ENCODE peak calls at places on chromosomes 12 and 14, in five cellular contexts. I, Y, M, Q and E are unnamed samples.

GRCh38 chr14:51028851-51029754 is 65.8 kb downstream of the TRIM9 start:
- DNase-seq in I (no peak), Y (no peak), M (no peak), Q (no peak), E (no peak)

GRCh38 chr12:59431266-59431665 is 164.6 kb upstream of the SLC16A7 start:
- DNase-seq in I (no peak), Y (peak; percentile 35), M (no peak), Q (no peak), E (no peak)

GRCh38 chr14:58078471-58078870 is 73.5 kb downstream of the ARMH4 start:
- DNase-seq in I (no peak), Y (no peak), M (no peak), Q (no peak), E (no peak)

GRCh38 chr14:71103662-71104484 is 196.6 kb downstream of the PCNX1 start:
- DNase-seq in I (peak; percentile 33), Y (peak; percentile 78), M (peak; percentile 18), Q (peak; percentile 72), E (peak; percentile 50)

GRCh38 chr12:132248439-132249157 is 80.8 kb downstream of the GALNT9 start:
- DNase-seq in I (no peak), Y (peak; percentile 10), M (no peak), Q (no peak), E (no peak)

GRCh38 chr14:66117600-66117999 is 368.6 kb upstream of the CCDC196 start:
- DNase-seq in I (no peak), Y (peak; percentile 84), M (no peak), Q (no peak), E (no peak)

GRCh38 chr12:59803735-59804134 is 207.9 kb downstream of the SLC16A7 start:
- DNase-seq in I (no peak), Y (peak; percentile 13), M (no peak), Q (no peak), E (no peak)

GRCh38 chr14:68630611-68631013 is 162.3 kb downstream of the ZFP36L1 start:
- DNase-seq in I (no peak), Y (no peak), M (no peak), Q (no peak), E (no peak)

GRCh38 chr12:111405856-111406473 is at the start of gene SH2B3:
- DNase-seq in I (no peak), Y (peak; percentile 75), M (no peak), Q (no peak), E (peak; percentile 86)

GRCh38 chr14:104252256-104253215 is 114.1 kb downstream of the KIF26A start:
- DNase-seq in I (no peak), Y (no peak), M (no peak), Q (no peak), E (no peak)

GRCh38 chr12:106045251-106045674 is 93.5 kb downstream of the NUAK1 start:
- DNase-seq in I (no peak), Y (no peak), M (no peak), Q (no peak), E (no peak)

GRCh38 chr12:42140901-42141300 is 3.8 kb downstream of the GXYLT1 start:
- DNase-seq in I (no peak), Y (peak; percentile 62), M (no peak), Q (peak; percentile 37), E (no peak)

GRCh38 chr12:94099191-94099983 is 49.0 kb upstream of the PLXNC1 start:
- DNase-seq in I (no peak), Y (peak; percentile 92), M (peak; percentile 33), Q (no peak), E (no peak)

GRCh38 chr14:76904100-76904739 is 78.0 kb downstream of the LRRC74A start:
- DNase-seq in I (no peak), Y (peak; percentile 66), M (no peak), Q (no peak), E (no peak)

GRCh38 chr14:33809456-33809855 is 141.4 kb downstream of the EGLN3 start:
- DNase-seq in I (no peak), Y (no peak), M (no peak), Q (no peak), E (no peak)

GRCh38 chr12:118983147-118983824 is 1.9 kb downstream of the SRRM4 start:
- DNase-seq in I (no peak), Y (no peak), M (no peak), Q (no peak), E (no peak)

GRCh38 chr14:91163316-91163715 is 49.4 kb downstream of the DGLUCY start:
- DNase-seq in I (no peak), Y (no peak), M (no peak), Q (no peak), E (no peak)

GRCh38 chr12:52036587-52037171 is 14.6 kb upstream of the NR4A1 start:
- DNase-seq in I (peak; percentile 89), Y (peak; percentile 81), M (no peak), Q (peak; percentile 92), E (peak; percentile 89)

GRCh38 chr12:33253123-33253522 is 186.5 kb downstream of the SYT10 start:
- DNase-seq in I (no peak), Y (peak; percentile 62), M (no peak), Q (no peak), E (no peak)

GRCh38 chr14:80390911-80391310 is 179.6 kb upstream of the DIO2 start:
- DNase-seq in I (no peak), Y (peak; percentile 97), M (no peak), Q (no peak), E (no peak)

GRCh38 chr12:19850341-19851065 is 411.2 kb downstream of the AEBP2 start:
- DNase-seq in I (no peak), Y (no peak), M (no peak), Q (no peak), E (no peak)

GRCh38 chr12:25436206-25436912 is 116.7 kb downstream of the LMNTD1 start:
- DNase-seq in I (peak; percentile 81), Y (peak; percentile 84), M (peak; percentile 82), Q (peak; percentile 68), E (peak; percentile 52)

GRCh38 chr12:4030938-4031702 is 157.9 kb upstream of the PARP11 start:
- DNase-seq in I (peak; percentile 74), Y (peak; percentile 92), M (peak; percentile 35), Q (peak; percentile 89), E (peak; percentile 70)

GRCh38 chr12:124923906-124924734 is 9.7 kb upstream of the UBC start:
- DNase-seq in I (no peak), Y (peak; percentile 83), M (no peak), Q (no peak), E (no peak)

GRCh38 chr14:62432955-62433354 is 612.3 kb downstream of the KCNH5 start:
- DNase-seq in I (no peak), Y (no peak), M (no peak), Q (no peak), E (no peak)
- H3K9me3 ChIP-seq in I (no peaks in the 10 kb centered on the region), Y (peaks cover 24% of the 10 kb centered on the region), M (peaks cover 3% of the 10 kb centered on the region), Q (no peaks in the 10 kb centered on the region), E (no peaks in the 10 kb centered on the region)

GRCh38 chr12:115755752-115756140 is 521.7 kb downstream of the MED13L start:
- DNase-seq in I (no peak), Y (peak; percentile 9), M (no peak), Q (no peak), E (no peak)

GRCh38 chr12:115756804-115757203 is 520.7 kb downstream of the MED13L start:
- DNase-seq in I (no peak), Y (no peak), M (no peak), Q (no peak), E (no peak)

GRCh38 chr12:115756271-115756670 is 521.2 kb downstream of the MED13L start:
- DNase-seq in I (no peak), Y (peak; percentile 15), M (no peak), Q (no peak), E (no peak)

GRCh38 chr12:115752913-115753726 is 524.4 kb downstream of the MED13L start:
- DNase-seq in I (peak; percentile 21), Y (peak; percentile 89), M (peak; percentile 27), Q (peak; percentile 77), E (no peak)

DNA sequence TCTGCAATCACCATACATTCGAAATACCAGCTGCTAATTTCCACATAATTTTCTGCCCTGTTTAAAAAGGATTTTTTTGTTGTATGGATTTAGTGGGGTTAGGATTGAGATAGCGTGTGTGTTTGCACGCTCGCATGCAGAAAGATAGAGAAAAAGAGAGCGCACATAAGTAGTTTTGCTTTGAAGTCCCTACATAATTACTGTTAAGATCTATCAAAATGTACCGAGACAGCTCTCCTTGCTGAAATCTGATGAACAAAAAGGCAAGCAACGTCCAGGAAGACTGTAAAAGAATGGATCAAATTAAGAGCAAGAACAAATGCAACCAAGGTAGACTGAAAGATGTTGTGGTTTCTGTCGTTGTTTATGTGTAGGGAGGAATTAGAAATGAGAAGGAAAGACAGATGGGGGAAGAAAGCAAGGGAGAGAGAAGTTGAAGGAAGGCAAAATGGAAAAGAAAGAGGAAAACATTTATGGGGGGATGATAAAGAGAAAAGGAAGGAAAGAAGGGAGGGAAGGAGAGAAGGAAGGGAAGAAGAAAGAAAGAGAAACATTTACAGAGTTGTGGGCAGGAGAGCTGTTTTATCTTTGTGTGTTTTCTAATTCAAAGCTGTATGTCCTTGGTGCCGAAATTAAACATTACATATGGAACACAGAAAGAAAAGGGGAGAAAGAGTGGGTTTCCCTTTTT is 522.3 kb downstream of the MED13L start:
- DNase-seq in I (no peak), Y (peak; percentile 15), M (no peak), Q (no peak), E (no peak)
- H3K4me3 ChIP-seq in I (no peak overlapping the region), Y (peak overlapping the region; percentile 46), M (no peak overlapping the region), Q (no peak overlapping the region), E (no peak overlapping the region)

DNA sequence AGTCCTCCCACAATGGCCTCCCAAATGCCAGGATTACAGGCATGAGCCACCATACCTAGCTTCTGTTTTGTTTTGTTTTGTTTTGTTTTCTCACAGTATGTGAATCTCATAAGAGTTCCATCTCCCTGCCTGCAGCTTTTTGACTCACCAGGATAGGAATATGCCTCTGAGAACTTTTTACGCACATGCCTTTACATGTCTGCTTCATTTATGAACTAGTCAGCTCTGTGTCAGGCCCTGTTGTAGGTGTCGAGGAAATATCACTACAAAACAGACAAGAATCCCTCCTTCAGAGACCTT is 89.0 kb downstream of the BORCS5 start:
- DNase-seq in I (no peak), Y (no peak), M (no peak), Q (no peak), E (no peak)
- H3K27ac ChIP-seq in I (no peak overlapping the region), Y (no peak overlapping the region), M (no peak overlapping the region), Q (no peak overlapping the region), E (no peak overlapping the region)

GRCh38 chr12:5392961-5393360 is 38.9 kb upstream of the NTF3 start:
- DNase-seq in I (no peak), Y (no peak), M (no peak), Q (no peak), E (no peak)

GRCh38 chr12:5395443-5396401 is 36.2 kb upstream of the NTF3 start:
- DNase-seq in I (no peak), Y (no peak), M (no peak), Q (no peak), E (no peak)

GRCh38 chr12:5402009-5402408 is 29.9 kb upstream of the NTF3 start:
- DNase-seq in I (no peak), Y (no peak), M (no peak), Q (no peak), E (no peak)

GRCh38 chr12:5391638-5392037 is 40.3 kb upstream of the NTF3 start:
- DNase-seq in I (no peak), Y (no peak), M (no peak), Q (no peak), E (no peak)

GRCh38 chr12:5396541-5396940 is 35.4 kb upstream of the NTF3 start:
- DNase-seq in I (no peak), Y (no peak), M (no peak), Q (no peak), E (no peak)
- H3K9me3 ChIP-seq in I (no peaks in the 10 kb centered on the region), Y (no peaks in the 10 kb centered on the region), M (no peaks in the 10 kb centered on the region), Q (no peaks in the 10 kb centered on the region), E (no peaks in the 10 kb centered on the region)

GRCh38 chr12:109092484-109093021 is 719 bp downstream of the ALKBH2 start:
- DNase-seq in I (no peak), Y (no peak), M (no peak), Q (no peak), E (no peak)
- H3K4me3 ChIP-seq in I (peak overlapping the region; percentile 86), Y (peak overlapping the region; percentile 62), M (peak overlapping the region; percentile 85), Q (peak overlapping the region; percentile 34), E (peak overlapping the region; percentile 75)